ENCODE peak calls at places on chromosomes 2 and 18, in nine cellular contexts. Q is kidney tubule cell; D is NCI-H187; E is EL; M is esophagus squamous epithelium; N is GM20000; Z is pons; I is stimulated activated naive CD4-positive, alpha-beta T cell; F is HTR-8/SVneo. A is an unnamed sample.

GRCh38 chr2:12050381-12050780 is 303.9 kb downstream of the LPIN1 start:
- DNase-seq in Q (peak), D (no peak), E (peak), M (no peak), N (no peak), Z (no peak), I (peak), F (no peak), A (no peak)

GRCh38 chr2:106956879-106957278 is 70.9 kb upstream of the ST6GAL2 start:
- DNase-seq in Q (no peak), D (no peak), E (peak), M (no peak), N (no peak), Z (no peak), I (no peak), F (peak), A (peak)

GRCh38 chr2:105396254-105397024 is 2.4 kb downstream of the FHL2 start:
- DNase-seq in Q (peak), D (no peak), E (peak), M (no peak), N (no peak), Z (no peak), I (no peak), F (peak), A (peak)

GRCh38 chr2:171841996-171842395 is 52.0 kb downstream of the SLC25A12 start:
- DNase-seq in Q (no peak), D (no peak), E (no peak), M (no peak), N (no peak), Z (no peak), I (no peak), F (no peak), A (no peak)

GRCh38 chr2:158501301-158501700 is 44.5 kb downstream of the PKP4 start:
- DNase-seq in Q (peak), D (no peak), E (peak), M (no peak), N (no peak), Z (peak), I (no peak), F (no peak), A (no peak)

GRCh38 chr2:31578316-31578715 is 2.4 kb downstream of the SRD5A2 start:
- DNase-seq in Q (peak), D (no peak), E (no peak), M (no peak), N (no peak), Z (no peak), I (no peak), F (no peak), A (no peak)

GRCh38 chr2:23502096-23502495 is 117.1 kb downstream of the KLHL29 start:
- DNase-seq in Q (peak), D (no peak), E (no peak), M (no peak), N (no peak), Z (peak), I (no peak), F (no peak), A (peak)

GRCh38 chr2:203600286-203600685 is 65.2 kb upstream of the RAPH1 start:
- DNase-seq in Q (no peak), D (no peak), E (no peak), M (no peak), N (no peak), Z (no peak), I (no peak), F (no peak), A (no peak)

GRCh38 chr2:127932199-127932877 is 46.6 kb upstream of the AMMECR1L start:
- DNase-seq in Q (peak), D (no peak), E (peak), M (no peak), N (no peak), Z (no peak), I (no peak), F (peak), A (peak)

GRCh38 chr2:170711774-170712652 is 3.1 kb upstream of the SP5 start:
- DNase-seq in Q (no peak), D (no peak), E (no peak), M (no peak), N (no peak), Z (no peak), I (peak), F (no peak), A (no peak)

GRCh38 chr2:217839073-217839749 is 163.6 kb downstream of the TNS1 start:
- DNase-seq in Q (no peak), D (no peak), E (no peak), M (no peak), N (no peak), Z (no peak), I (no peak), F (no peak), A (no peak)

GRCh38 chr18:3726241-3726951 is 276.4 kb downstream of the TGIF1 start:
- DNase-seq in Q (peak), D (peak), E (no peak), M (no peak), N (no peak), Z (no peak), I (no peak), F (no peak), A (no peak)

GRCh38 chr2:38203455-38203810 is 127.5 kb upstream of the CYP1B1 start:
- DNase-seq in Q (no peak), D (no peak), E (no peak), M (no peak), N (no peak), Z (no peak), I (no peak), F (no peak), A (peak)

GRCh38 chr2:43224571-43225092 is 1.8 kb downstream of the ZFP36L2 start:
- DNase-seq in Q (peak), D (no peak), E (peak), M (no peak), N (peak), Z (no peak), I (peak), F (no peak), A (no peak)

GRCh38 chr2:174868916-174869315 is 104.6 kb upstream of the CHRNA1 start:
- DNase-seq in Q (peak), D (no peak), E (no peak), M (no peak), N (no peak), Z (no peak), I (no peak), F (no peak), A (no peak)

GRCh38 chr2:9400268-9401058 is 22.9 kb downstream of the ITGB1BP1 start:
- DNase-seq in Q (no peak), D (peak), E (no peak), M (no peak), N (no peak), Z (no peak), I (no peak), F (no peak), A (no peak)